ENCODE peak calls at places on chromosomes 16 and 17, in five cellular contexts. One of them, this sample, is unnamed.

GRCh38 chr16:86363836-86364618 is 146.3 kb upstream of the FOXF1 start:
- DNase-seq in HL-60: no peak
- DNase-seq in HFFc6: no peak
- DNase-seq in astrocyte of the spinal cord: no peak
- DNase-seq in mesothelial cell of epicardium: no peak
- DNase-seq in this sample: no peak

GRCh38 chr17:36545093-36545464 is 360 bp downstream of the GGNBP2 start:
- DNase-seq in HL-60: no peak
- DNase-seq in HFFc6: no peak
- DNase-seq in astrocyte of the spinal cord: no peak
- DNase-seq in mesothelial cell of epicardium: no peak
- DNase-seq in this sample: peak; percentile 78

GRCh38 chr16:35342012-35342411 is 1882.6 kb downstream of the TP53TG3F start:
- DNase-seq in HL-60: no peak
- DNase-seq in HFFc6: no peak
- DNase-seq in astrocyte of the spinal cord: no peak
- DNase-seq in mesothelial cell of epicardium: no peak
- DNase-seq in this sample: no peak

GRCh38 chr16:30379165-30379783 is 3.1 kb downstream of the SEPTIN1 start:
- DNase-seq in HL-60: no peak
- DNase-seq in HFFc6: no peak
- DNase-seq in astrocyte of the spinal cord: no peak
- DNase-seq in mesothelial cell of epicardium: no peak
- DNase-seq in this sample: no peak

GRCh38 chr16:3170440-3171180 is 17.4 kb upstream of the OR1F1 start:
- DNase-seq in HL-60: no peak
- DNase-seq in HFFc6: no peak
- DNase-seq in astrocyte of the spinal cord: no peak
- DNase-seq in mesothelial cell of epicardium: no peak
- DNase-seq in this sample: no peak

GRCh38 chr17:17844500-17844899 is 7.7 kb upstream of the SREBF1 start:
- DNase-seq in HL-60: no peak
- DNase-seq in HFFc6: no peak
- DNase-seq in astrocyte of the spinal cord: no peak
- DNase-seq in mesothelial cell of epicardium: no peak
- DNase-seq in this sample: peak; percentile 52

GRCh38 chr16:25788637-25789036 is 96.9 kb downstream of the HS3ST4 start:
- DNase-seq in HL-60: no peak
- DNase-seq in HFFc6: no peak
- DNase-seq in astrocyte of the spinal cord: no peak
- DNase-seq in mesothelial cell of epicardium: no peak
- DNase-seq in this sample: no peak

GRCh38 chr16:57865746-57866528 is 63.6 kb upstream of the KIFC3 start:
- DNase-seq in HL-60: no peak
- DNase-seq in HFFc6: no peak
- DNase-seq in astrocyte of the spinal cord: no peak
- DNase-seq in mesothelial cell of epicardium: no peak
- DNase-seq in this sample: no peak

GRCh38 chr17:9981344-9981915 is 76.4 kb upstream of the RCVRN start:
- DNase-seq in HL-60: no peak
- DNase-seq in HFFc6: no peak
- DNase-seq in astrocyte of the spinal cord: no peak
- DNase-seq in mesothelial cell of epicardium: no peak
- DNase-seq in this sample: no peak

GRCh38 chr16:48215738-48216137 is 28.4 kb upstream of the LONP2 start:
- DNase-seq in HL-60: no peak
- DNase-seq in HFFc6: no peak
- DNase-seq in astrocyte of the spinal cord: no peak
- DNase-seq in mesothelial cell of epicardium: no peak
- DNase-seq in this sample: no peak

GRCh38 chr16:70255584-70255983 is 3.8 kb upstream of the EXOSC6 start:
- DNase-seq in HL-60: no peak
- DNase-seq in HFFc6: no peak
- DNase-seq in astrocyte of the spinal cord: no peak
- DNase-seq in mesothelial cell of epicardium: no peak
- DNase-seq in this sample: no peak

GRCh38 chr16:9934723-9935508 is 247.3 kb downstream of the GRIN2A start:
- DNase-seq in HL-60: no peak
- DNase-seq in HFFc6: no peak
- DNase-seq in astrocyte of the spinal cord: no peak
- DNase-seq in mesothelial cell of epicardium: no peak
- DNase-seq in this sample: no peak

GRCh38 chr16:35497399-35497798 is 2038.0 kb downstream of the TP53TG3F start:
- DNase-seq in HL-60: no peak
- DNase-seq in HFFc6: no peak
- DNase-seq in astrocyte of the spinal cord: no peak
- DNase-seq in mesothelial cell of epicardium: no peak
- DNase-seq in this sample: no peak

GRCh38 chr17:57543230-57543629 is 201.9 kb downstream of the CCDC182 start:
- DNase-seq in HL-60: no peak
- DNase-seq in HFFc6: no peak
- DNase-seq in astrocyte of the spinal cord: no peak
- DNase-seq in mesothelial cell of epicardium: no peak
- DNase-seq in this sample: no peak

GRCh38 chr17:57542518-57542917 is 202.6 kb downstream of the CCDC182 start:
- DNase-seq in HL-60: no peak
- DNase-seq in HFFc6: no peak
- DNase-seq in astrocyte of the spinal cord: no peak
- DNase-seq in mesothelial cell of epicardium: no peak
- DNase-seq in this sample: no peak

GRCh38 chr17:57541049-57541448 is 204.1 kb downstream of the CCDC182 start:
- DNase-seq in HL-60: no peak
- DNase-seq in HFFc6: no peak
- DNase-seq in astrocyte of the spinal cord: no peak
- DNase-seq in mesothelial cell of epicardium: no peak
- DNase-seq in this sample: no peak

GRCh38 chr17:57540596-57540995 is 204.5 kb downstream of the CCDC182 start:
- DNase-seq in HL-60: no peak
- DNase-seq in HFFc6: no peak
- DNase-seq in astrocyte of the spinal cord: no peak
- DNase-seq in mesothelial cell of epicardium: no peak
- DNase-seq in this sample: no peak

DNA sequence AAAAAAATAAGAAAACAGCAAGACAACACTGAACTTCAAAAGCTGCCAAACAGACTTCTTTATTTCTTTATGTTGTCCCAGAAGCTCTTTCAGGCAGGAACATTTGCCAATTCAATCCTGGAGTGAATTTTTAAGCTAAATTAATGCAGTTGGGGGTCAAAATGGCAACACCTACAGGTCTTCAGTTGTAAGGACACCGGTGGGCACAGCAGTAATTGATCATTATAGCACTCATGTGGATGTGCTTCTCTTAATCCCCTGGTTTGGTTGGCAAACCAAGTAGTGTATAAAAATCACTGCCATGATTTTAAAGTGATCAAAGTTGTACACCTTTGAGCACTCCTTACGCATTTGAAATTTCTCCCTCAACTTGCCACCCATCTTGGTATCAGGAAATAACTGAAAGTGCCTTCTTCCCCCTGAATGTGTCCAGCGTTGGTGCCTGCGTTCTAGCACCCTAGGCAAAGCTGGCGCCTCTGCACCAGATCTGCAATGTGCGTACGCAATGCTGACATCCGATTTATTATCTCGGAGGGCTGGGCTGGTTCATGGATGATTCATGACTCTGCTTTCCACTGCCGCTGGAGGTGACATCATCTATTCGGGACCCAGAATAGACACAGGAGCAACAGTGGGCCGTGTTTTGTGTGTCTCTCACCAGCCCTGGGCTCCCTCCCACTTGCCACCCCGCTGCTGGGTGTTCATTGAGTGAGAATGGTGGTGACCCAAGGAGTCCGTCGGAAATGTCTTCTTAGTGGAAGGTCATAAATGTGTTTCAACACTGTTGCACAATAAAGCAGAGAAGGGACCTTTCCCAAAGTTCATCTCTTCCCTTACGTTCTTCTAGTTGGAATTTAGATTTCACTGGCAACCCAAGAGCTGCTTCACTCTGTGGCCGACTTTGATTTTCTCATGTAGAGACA is 203.4 kb downstream of the CCDC182 start:
- DNase-seq in HL-60: no peak
- DNase-seq in HFFc6: no peak
- DNase-seq in astrocyte of the spinal cord: peak; percentile 58
- DNase-seq in mesothelial cell of epicardium: no peak
- DNase-seq in this sample: no peak
- TF ChIP-seq CTCF in HL-60: no peak
- TF ChIP-seq CTCF in HFFc6: no peak
- TF ChIP-seq CTCF in astrocyte of the spinal cord: no peak
- TF ChIP-seq CTCF in mesothelial cell of epicardium: no peak
- TF ChIP-seq CTCF in this sample: no peak

DNA sequence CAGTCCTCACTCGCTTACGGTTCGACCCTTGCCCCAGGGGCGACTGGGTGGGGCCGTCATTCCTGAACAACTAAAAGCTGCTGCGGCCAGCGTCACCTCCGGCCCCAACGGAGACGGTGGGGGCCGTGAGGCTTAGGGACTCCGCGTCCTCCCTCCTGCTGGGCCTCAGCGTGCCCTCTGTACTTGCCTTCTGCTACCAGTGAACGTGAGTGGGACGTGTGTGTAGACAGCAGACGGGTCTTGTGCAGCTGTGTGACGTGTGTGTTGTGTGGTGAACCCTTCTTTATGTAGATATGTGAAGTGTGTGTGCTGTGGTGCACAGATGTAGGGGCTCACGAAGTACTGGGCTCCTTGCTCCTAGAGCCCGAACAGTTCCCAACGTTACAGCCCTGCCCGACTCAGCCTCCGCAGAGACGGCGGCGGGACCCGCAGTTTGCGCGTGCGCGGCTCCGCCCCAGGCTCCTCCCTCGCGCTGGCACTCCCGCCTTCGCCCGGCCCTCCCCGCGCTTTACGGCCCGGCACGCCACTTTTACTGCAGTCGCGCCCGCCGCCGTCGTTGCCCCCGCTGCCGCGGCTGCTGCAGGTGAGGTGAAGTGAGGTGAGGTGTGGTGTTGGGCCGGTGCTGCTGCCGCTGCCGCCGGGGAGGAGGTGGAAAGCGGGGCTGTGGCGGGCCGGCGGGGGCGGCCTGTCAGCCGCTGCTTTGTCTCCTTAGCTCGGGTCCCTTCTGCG is at the start of gene PHAF1:
- DNase-seq in HL-60: peak; percentile 81
- DNase-seq in HFFc6: peak; percentile 85
- DNase-seq in astrocyte of the spinal cord: peak; percentile 90
- DNase-seq in mesothelial cell of epicardium: peak; percentile 91
- DNase-seq in this sample: peak; percentile 99
- TF ChIP-seq CTCF in HL-60: no peak
- TF ChIP-seq CTCF in HFFc6: no peak
- TF ChIP-seq CTCF in astrocyte of the spinal cord: no peak
- TF ChIP-seq CTCF in mesothelial cell of epicardium: no peak
- TF ChIP-seq CTCF in this sample: no peak

GRCh38 chr16:23768581-23768980 is 13.8 kb downstream of the CHP2 start:
- DNase-seq in HL-60: no peak
- DNase-seq in HFFc6: no peak
- DNase-seq in astrocyte of the spinal cord: no peak
- DNase-seq in mesothelial cell of epicardium: no peak
- DNase-seq in this sample: no peak
- TF ChIP-seq CTCF in HL-60: no peak
- TF ChIP-seq CTCF in HFFc6: no peak
- TF ChIP-seq CTCF in astrocyte of the spinal cord: no peak
- TF ChIP-seq CTCF in mesothelial cell of epicardium: no peak
- TF ChIP-seq CTCF in this sample: no peak

DNA sequence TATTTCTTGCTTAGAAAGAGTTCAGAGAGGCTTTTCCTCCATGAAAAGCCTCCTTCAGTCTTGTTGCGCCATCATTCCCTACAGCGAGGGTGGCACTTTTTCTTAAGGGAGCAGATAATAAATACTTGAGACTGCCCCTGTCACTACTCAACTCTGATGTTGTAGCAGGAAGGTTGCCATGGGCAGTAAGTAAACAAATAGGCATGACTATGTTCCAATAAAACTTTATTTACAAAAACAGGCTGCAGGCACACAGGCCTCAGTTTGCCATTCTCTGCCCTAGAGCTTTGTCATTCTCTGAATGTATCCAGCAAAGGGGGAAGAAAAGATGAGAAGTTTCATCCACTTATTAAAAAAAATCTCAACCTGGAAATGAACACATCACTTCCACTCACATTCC is 60.4 kb downstream of the MYOCD start:
- DNase-seq in HL-60: no peak
- DNase-seq in HFFc6: no peak
- DNase-seq in astrocyte of the spinal cord: no peak
- DNase-seq in mesothelial cell of epicardium: no peak
- DNase-seq in this sample: no peak
- TF ChIP-seq CTCF in HL-60: no peak
- TF ChIP-seq CTCF in HFFc6: no peak
- TF ChIP-seq CTCF in astrocyte of the spinal cord: no peak
- TF ChIP-seq CTCF in mesothelial cell of epicardium: no peak
- TF ChIP-seq CTCF in this sample: no peak

GRCh38 chr16:80828495-80828894 is 24.1 kb upstream of the CDYL2 start:
- DNase-seq in HL-60: no peak
- DNase-seq in HFFc6: no peak
- DNase-seq in astrocyte of the spinal cord: no peak
- DNase-seq in mesothelial cell of epicardium: no peak
- DNase-seq in this sample: no peak

GRCh38 chr16:80819988-80820387 is 15.6 kb upstream of the CDYL2 start:
- DNase-seq in HL-60: no peak
- DNase-seq in HFFc6: no peak
- DNase-seq in astrocyte of the spinal cord: no peak
- DNase-seq in mesothelial cell of epicardium: no peak
- DNase-seq in this sample: no peak

GRCh38 chr16:80827007-80827406 is 22.6 kb upstream of the CDYL2 start:
- DNase-seq in HL-60: no peak
- DNase-seq in HFFc6: no peak
- DNase-seq in astrocyte of the spinal cord: no peak
- DNase-seq in mesothelial cell of epicardium: no peak
- DNase-seq in this sample: no peak

GRCh38 chr16:80825365-80825758 is 21.0 kb upstream of the CDYL2 start:
- DNase-seq in HL-60: no peak
- DNase-seq in HFFc6: no peak
- DNase-seq in astrocyte of the spinal cord: no peak
- DNase-seq in mesothelial cell of epicardium: no peak
- DNase-seq in this sample: no peak

DNA sequence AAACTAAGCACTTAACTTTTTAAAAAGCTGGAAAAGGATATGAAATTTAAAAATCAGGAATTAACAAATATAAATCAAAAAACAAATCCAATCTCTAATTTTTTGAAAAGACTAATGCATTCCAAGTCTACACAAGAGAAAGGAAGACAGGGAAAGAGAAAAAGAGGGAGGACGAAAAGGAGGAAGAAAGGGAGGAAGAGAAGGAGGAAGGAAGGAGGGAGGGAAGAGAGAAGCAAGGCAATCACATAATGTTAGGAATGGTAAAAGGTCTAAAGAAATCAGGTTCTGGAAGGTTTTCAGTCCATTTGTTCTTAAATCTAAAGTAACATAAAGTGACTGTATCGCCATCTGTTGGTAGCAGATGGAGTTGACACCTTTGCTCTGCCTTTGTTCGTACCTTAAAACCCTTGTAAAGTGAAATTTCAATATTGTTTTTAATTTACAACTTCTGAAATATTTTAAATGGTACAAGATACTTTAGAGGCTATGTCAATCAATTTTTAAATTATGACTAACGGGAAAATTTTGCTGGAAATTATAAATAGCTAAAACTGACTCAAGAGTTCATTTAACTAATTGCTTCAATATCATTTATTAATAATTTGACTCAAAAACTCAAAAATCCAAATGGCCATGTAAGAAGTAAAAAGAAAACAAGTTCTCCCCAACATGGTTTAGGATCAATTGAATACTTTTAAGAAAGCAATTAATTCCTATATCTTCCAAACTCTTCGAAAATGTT is 20.4 kb upstream of the CDYL2 start:
- DNase-seq in HL-60: no peak
- DNase-seq in HFFc6: peak; percentile 45
- DNase-seq in astrocyte of the spinal cord: peak; percentile 80
- DNase-seq in mesothelial cell of epicardium: no peak
- DNase-seq in this sample: peak; percentile 22
- TF ChIP-seq CTCF in HL-60: peak; percentile 78
- TF ChIP-seq CTCF in HFFc6: peak; percentile 90
- TF ChIP-seq CTCF in astrocyte of the spinal cord: peak; percentile 77
- TF ChIP-seq CTCF in mesothelial cell of epicardium: peak; percentile 70
- TF ChIP-seq CTCF in this sample: peak; percentile 76